ENCODE peak calls at places on chromosome 15, in five cellular contexts. One of them, this sample, is unnamed.

GRCh38 chr15:84904409-84904808 is 19.9 kb downstream of the SLC28A1 start:
- DNase-seq in stimulated activated CD4-positive, alpha-beta T cell treated with anti-CD3 and anti-CD28 coated beads, Interleukin-4, amount 100 ng/mL, for 48 hours: no peak
- DNase-seq in anterior cingulate cortex: no peak
- DNase-seq in AG08396: no peak
- DNase-seq in cardiac fibroblast: peak; percentile 52
- DNase-seq in this sample: no peak

GRCh38 chr15:43881944-43882343 is 55.1 kb downstream of the WDR76 start:
- DNase-seq in AG08396: no peak
- DNase-seq in stimulated activated CD4-positive, alpha-beta T cell treated with anti-CD3 and anti-CD28 coated beads, Interleukin-4, amount 100 ng/mL, for 48 hours: no peak
- DNase-seq in cardiac fibroblast: no peak
- DNase-seq in anterior cingulate cortex: no peak
- DNase-seq in this sample: no peak

GRCh38 chr15:74906193-74906449 is 530 bp downstream of the FAM219B start:
- DNase-seq in stimulated activated CD4-positive, alpha-beta T cell treated with anti-CD3 and anti-CD28 coated beads, Interleukin-4, amount 100 ng/mL, for 48 hours: peak; percentile 17
- DNase-seq in cardiac fibroblast: peak; percentile 24
- DNase-seq in AG08396: no peak
- DNase-seq in anterior cingulate cortex: no peak
- DNase-seq in this sample: no peak

GRCh38 chr15:35397027-35397426 is 148.9 kb downstream of the DPH6 start:
- DNase-seq in cardiac fibroblast: no peak
- DNase-seq in AG08396: no peak
- DNase-seq in anterior cingulate cortex: no peak
- DNase-seq in stimulated activated CD4-positive, alpha-beta T cell treated with anti-CD3 and anti-CD28 coated beads, Interleukin-4, amount 100 ng/mL, for 48 hours: no peak
- DNase-seq in this sample: peak; percentile 29

GRCh38 chr15:65666257-65666656 is 44.5 kb downstream of the SLC24A1 start:
- DNase-seq in AG08396: no peak
- DNase-seq in cardiac fibroblast: no peak
- DNase-seq in stimulated activated CD4-positive, alpha-beta T cell treated with anti-CD3 and anti-CD28 coated beads, Interleukin-4, amount 100 ng/mL, for 48 hours: no peak
- DNase-seq in anterior cingulate cortex: no peak
- DNase-seq in this sample: peak; percentile 88

GRCh38 chr15:70497661-70498060 is 265.7 kb downstream of the UACA start:
- DNase-seq in anterior cingulate cortex: no peak
- DNase-seq in cardiac fibroblast: no peak
- DNase-seq in stimulated activated CD4-positive, alpha-beta T cell treated with anti-CD3 and anti-CD28 coated beads, Interleukin-4, amount 100 ng/mL, for 48 hours: no peak
- DNase-seq in AG08396: no peak
- DNase-seq in this sample: no peak

GRCh38 chr15:23069496-23070166 is 30.3 kb upstream of the TUBGCP5 start:
- DNase-seq in stimulated activated CD4-positive, alpha-beta T cell treated with anti-CD3 and anti-CD28 coated beads, Interleukin-4, amount 100 ng/mL, for 48 hours: no peak
- DNase-seq in anterior cingulate cortex: no peak
- DNase-seq in cardiac fibroblast: no peak
- DNase-seq in AG08396: no peak
- DNase-seq in this sample: no peak

GRCh38 chr15:90988249-90988648 is 6.1 kb downstream of the PRC1 start:
- DNase-seq in stimulated activated CD4-positive, alpha-beta T cell treated with anti-CD3 and anti-CD28 coated beads, Interleukin-4, amount 100 ng/mL, for 48 hours: no peak
- DNase-seq in anterior cingulate cortex: no peak
- DNase-seq in AG08396: no peak
- DNase-seq in cardiac fibroblast: no peak
- DNase-seq in this sample: no peak

GRCh38 chr15:70474682-70475438 is 288.5 kb downstream of the UACA start:
- DNase-seq in stimulated activated CD4-positive, alpha-beta T cell treated with anti-CD3 and anti-CD28 coated beads, Interleukin-4, amount 100 ng/mL, for 48 hours: no peak
- DNase-seq in cardiac fibroblast: peak; percentile 97
- DNase-seq in AG08396: peak; percentile 91
- DNase-seq in anterior cingulate cortex: no peak
- DNase-seq in this sample: peak; percentile 96